ENCODE peak calls at places on chromosomes 5 and 9, in six cellular contexts. D is H1, W is neuronal stem cell, X is IMR-90, H is mesendoderm, B is trophoblast cell. Y is an unnamed sample.

GRCh38 chr5:133741818-133742355 is 129.5 kb upstream of the FSTL4 start:
- DNase-seq in D (no peak), W (no peak), X (no peak), H (no peak), B (no peak), Y (no peak)

GRCh38 chr5:60455589-60455988 is 244.4 kb downstream of the DEPDC1B start:
- DNase-seq in D (no peak), W (no peak), X (no peak), H (no peak), B (no peak), Y (no peak)

GRCh38 chr5:35363387-35363965 is 133.2 kb upstream of the PRLR start:
- DNase-seq in D (no peak), W (no peak), X (no peak), H (no peak), B (no peak), Y (no peak)

GRCh38 chr9:20186823-20187222 is 398.0 kb upstream of the SLC24A2 start:
- DNase-seq in D (no peak), W (no peak), X (no peak), H (no peak), B (no peak), Y (no peak)

GRCh38 chr5:81398741-81399140 is 4.8 kb upstream of the ACOT12 start:
- DNase-seq in D (no peak), W (no peak), X (no peak), H (peak; percentile 22), B (no peak), Y (no peak)

GRCh38 chr5:113864437-113864836 is 350.9 kb downstream of the YTHDC2 start:
- DNase-seq in D (no peak), W (no peak), X (no peak), H (no peak), B (no peak), Y (no peak)

GRCh38 chr5:3303777-3304176 is 291.9 kb upstream of the IRX1 start:
- DNase-seq in D (no peak), W (no peak), X (no peak), H (no peak), B (no peak), Y (no peak)

GRCh38 chr9:72981433-72981832 is 28.6 kb upstream of the ALDH1A1 start:
- DNase-seq in D (no peak), W (no peak), X (no peak), H (no peak), B (no peak), Y (no peak)

GRCh38 chr5:82639393-82640144 is 361.4 kb upstream of the RPS23 start:
- DNase-seq in D (no peak), W (no peak), X (peak; percentile 10), H (peak; percentile 42), B (no peak), Y (no peak)

DNA sequence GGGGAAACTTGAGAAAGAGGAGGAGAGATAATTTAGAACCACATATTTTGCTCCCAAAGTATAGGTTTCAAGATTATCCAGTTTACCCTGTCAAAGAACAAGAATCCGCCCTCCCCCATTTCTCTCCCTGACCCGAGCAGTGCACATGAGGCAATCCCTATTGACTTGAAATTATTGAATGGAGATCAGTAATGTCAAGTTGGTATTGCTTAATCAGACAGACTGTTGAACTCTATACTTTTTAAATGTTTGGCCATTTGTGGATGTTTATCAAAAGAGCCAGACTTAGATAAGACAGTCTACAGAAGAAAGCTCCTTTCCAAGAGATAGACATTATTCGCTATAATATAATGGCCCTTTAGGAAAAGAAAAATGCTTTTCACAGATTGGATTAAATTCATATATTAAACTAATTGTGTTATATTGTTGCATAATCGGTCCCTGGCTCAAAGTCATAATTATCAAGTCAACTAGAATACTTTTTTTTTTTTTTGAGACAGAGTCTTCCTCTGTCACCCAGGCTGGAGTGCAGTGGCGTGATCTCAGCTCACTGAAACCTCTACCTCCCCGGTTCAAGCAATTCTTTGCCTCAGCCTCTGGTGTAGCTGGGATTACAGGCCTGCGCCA is 5.3 kb downstream of the SLC25A25 start:
- DNase-seq in D (no peak), W (no peak), X (peak; percentile 46), H (no peak), B (no peak), Y (peak; percentile 66)
- H3K4me3 ChIP-seq in D (no peak overlapping the region), W (no peak overlapping the region), X (no peak overlapping the region), H (no peak overlapping the region), B (no peak overlapping the region), Y (peak overlapping the region; percentile 41)

GRCh38 chr9:128005938-128006337 is 25.1 kb upstream of the EEIG1 start:
- DNase-seq in D (no peak), W (no peak), X (no peak), H (no peak), B (peak; percentile 60), Y (peak; percentile 92)

GRCh38 chr9:127999461-127999860 is 18.7 kb upstream of the EEIG1 start:
- DNase-seq in D (no peak), W (no peak), X (no peak), H (no peak), B (no peak), Y (no peak)

GRCh38 chr9:128002959-128003358 is 22.2 kb upstream of the EEIG1 start:
- DNase-seq in D (no peak), W (no peak), X (no peak), H (no peak), B (peak; percentile 80), Y (no peak)

GRCh38 chr9:128004011-128004604 is 23.3 kb upstream of the EEIG1 start:
- DNase-seq in D (no peak), W (no peak), X (no peak), H (no peak), B (peak; percentile 48), Y (no peak)

DNA sequence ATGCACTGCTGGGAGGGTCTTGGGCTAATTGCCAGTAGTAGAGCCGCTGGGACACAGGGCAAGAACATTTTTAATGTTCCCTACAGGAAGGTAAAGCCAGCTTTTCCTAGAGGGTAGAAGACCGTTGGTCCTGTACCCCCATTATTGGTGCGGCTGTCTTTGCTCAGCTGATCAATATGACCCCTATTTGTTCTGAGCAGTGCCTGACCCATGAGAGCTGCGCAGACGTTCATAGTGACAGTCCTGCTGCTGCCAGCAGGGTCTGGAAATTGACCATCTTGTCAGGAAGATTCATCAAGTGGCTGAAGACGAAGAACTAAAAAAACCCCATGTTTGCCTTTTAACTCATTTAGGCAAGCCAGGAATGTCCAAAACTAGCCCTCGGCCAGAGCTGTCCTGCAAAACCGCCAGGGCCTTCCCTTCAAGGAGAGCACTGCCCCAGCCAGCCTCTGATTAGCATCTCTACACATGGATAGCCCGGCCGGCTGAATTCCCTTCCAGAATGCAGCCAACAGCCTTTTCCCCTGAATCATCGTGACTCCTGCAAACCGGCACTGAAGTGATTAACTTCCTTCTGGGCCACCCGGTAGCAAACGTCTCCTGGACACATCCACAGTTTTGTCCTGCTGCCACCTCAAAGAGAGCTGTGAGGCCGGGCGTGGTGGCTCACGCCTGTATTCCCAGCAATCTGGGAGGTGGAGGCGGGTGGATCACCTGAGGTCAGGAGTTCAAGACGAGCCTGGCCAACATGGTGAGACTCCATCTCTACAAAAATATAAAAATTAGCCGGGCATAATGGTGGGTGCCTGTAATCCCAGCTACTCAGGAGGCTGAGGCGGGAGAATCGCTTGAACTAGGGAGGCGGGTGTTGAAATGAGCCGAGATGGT is 20.9 kb upstream of the EEIG1 start:
- DNase-seq in D (no peak), W (no peak), X (peak; percentile 89), H (peak; percentile 95), B (peak; percentile 98), Y (peak; percentile 90)
- H4K8ac ChIP-seq in D (peak overlapping the region; percentile 36), W (no peak overlapping the region), X (peak overlapping the region; percentile 93), H (no peak overlapping the region), B (peak overlapping the region; percentile 75), Y (peak overlapping the region; percentile 67)

DNA sequence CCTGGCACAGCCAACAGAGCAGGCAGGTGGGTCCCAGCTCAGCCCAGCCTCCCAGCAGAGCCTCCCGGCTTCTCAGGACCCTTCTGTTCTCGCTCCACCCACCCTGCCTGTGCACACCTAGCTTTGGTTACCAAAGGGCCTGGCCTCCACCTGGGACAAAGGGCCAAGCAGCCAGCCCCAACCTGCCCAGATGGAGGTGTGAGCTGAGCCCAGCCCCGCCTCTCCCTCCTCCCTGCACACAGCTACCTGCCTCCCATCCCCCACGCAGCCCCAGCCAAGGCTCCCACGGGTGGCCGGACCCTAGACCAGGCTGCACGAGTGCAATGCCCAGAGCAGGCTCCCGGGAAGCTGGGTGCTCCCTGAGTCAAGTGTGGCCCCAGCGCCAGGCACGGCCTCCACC is 5.6 kb downstream of the TPRN start:
- DNase-seq in D (no peak), W (no peak), X (no peak), H (no peak), B (no peak), Y (no peak)
- H3K4me3 ChIP-seq in D (no peak overlapping the region), W (no peak overlapping the region), X (no peak overlapping the region), H (no peak overlapping the region), B (no peak overlapping the region), Y (no peak overlapping the region)

GRCh38 chr9:98227883-98228282 is 27.6 kb downstream of the TBC1D2 start:
- DNase-seq in D (no peak), W (no peak), X (no peak), H (no peak), B (peak; percentile 72), Y (no peak)
- H4K8ac ChIP-seq in D (no peak overlapping the region), W (no peak overlapping the region), X (no peak overlapping the region), H (no peak overlapping the region), B (peak overlapping the region; percentile 85), Y (no peak overlapping the region)

GRCh38 chr9:121156263-121156731 is 45.4 kb downstream of the RAB14 start:
- DNase-seq in D (no peak), W (no peak), X (peak; percentile 90), H (no peak), B (no peak), Y (peak; percentile 48)
- H3K4me3 ChIP-seq in D (no peak overlapping the region), W (no peak overlapping the region), X (no peak overlapping the region), H (no peak overlapping the region), B (no peak overlapping the region), Y (no peak overlapping the region)

Y was measured in mesenchymal stem cell.